ENCODE peak calls at places on chromosomes 16 and 17, in eight cellular contexts. Z is esophagus muscularis mucosa; G is neural progenitor cell; H is CD8-positive, alpha-beta T cell; L is tibial artery; F is A549; K is transverse colon; N is fibroblast of lung. T is an unnamed sample. For H3K9me3, the result is how much of the 10 kb centered on the place peaks cover.

GRCh38 chr16:84390131-84390785 is 21.9 kb downstream of the ATP2C2 start:
- DNase-seq in Z (no peak), G (no peak), H (no peak), L (peak), F (no peak), K (no peak), N (no peak), T (no peak)

GRCh38 chr16:79764415-79765149 is 164.0 kb upstream of the MAF start:
- DNase-seq in Z (no peak), G (no peak), H (no peak), L (no peak), F (no peak), K (no peak), N (no peak), T (no peak)

GRCh38 chr16:74465281-74465680 is 44.0 kb upstream of the CLEC18B start:
- DNase-seq in Z (no peak), G (no peak), H (no peak), L (no peak), F (no peak), K (no peak), N (no peak), T (no peak)

GRCh38 chr16:29809850-29810698 is 1.9 kb upstream of the PRRT2 start:
- DNase-seq in Z (no peak), G (peak), H (peak), L (no peak), F (no peak), K (no peak), N (no peak), T (no peak)

GRCh38 chr16:54397190-54397835 is 110.7 kb upstream of the IRX3 start:
- DNase-seq in Z (no peak), G (no peak), H (no peak), L (no peak), F (no peak), K (no peak), N (no peak), T (no peak)

GRCh38 chr17:58447039-58447975 is 30.0 kb upstream of the RNF43 start:
- DNase-seq in Z (no peak), G (peak), H (peak), L (no peak), F (peak), K (peak), N (peak), T (peak)

GRCh38 chr17:27980035-27980434 is 62.4 kb upstream of the NLK start:
- DNase-seq in Z (no peak), G (no peak), H (no peak), L (no peak), F (peak), K (no peak), N (no peak), T (peak)

GRCh38 chr17:4407851-4408250 is 25.9 kb upstream of the SPNS3 start:
- DNase-seq in Z (no peak), G (no peak), H (no peak), L (no peak), F (no peak), K (no peak), N (peak), T (no peak)

GRCh38 chr17:48427598-48427997 is 2.4 kb downstream of the SKAP1 start:
- DNase-seq in Z (no peak), G (no peak), H (peak), L (no peak), F (no peak), K (peak), N (no peak), T (no peak)

GRCh38 chr16:56269824-56270684 is 78.8 kb downstream of the GNAO1 start:
- DNase-seq in Z (no peak), G (peak), H (no peak), L (peak), F (no peak), K (peak), N (no peak), T (peak)

GRCh38 chr17:47072881-47073280 is 93.8 kb upstream of the RPRML start:
- DNase-seq in Z (no peak), G (no peak), H (no peak), L (no peak), F (no peak), K (no peak), N (peak), T (no peak)

GRCh38 chr17:64780096-64781012 is 118.2 kb upstream of the SMURF2 start:
- DNase-seq in Z (no peak), G (peak), H (peak), L (peak), F (peak), K (peak), N (no peak), T (no peak)

GRCh38 chr17:21095735-21096134 is 31.0 kb upstream of the DHRS7B start:
- DNase-seq in Z (no peak), G (no peak), H (no peak), L (no peak), F (no peak), K (no peak), N (no peak), T (no peak)

GRCh38 chr17:63437287-63438091 is 8.6 kb downstream of the CYB561 start:
- DNase-seq in Z (no peak), G (no peak), H (no peak), L (no peak), F (no peak), K (no peak), N (no peak), T (no peak)

GRCh38 chr17:31510273-31511175 is 119.0 kb downstream of the RAB11FIP4 start:
- DNase-seq in Z (no peak), G (no peak), H (peak), L (peak), F (no peak), K (no peak), N (no peak), T (no peak)

GRCh38 chr17:32551186-32551955 is 64.6 kb downstream of the CDK5R1 start:
- DNase-seq in Z (no peak), G (no peak), H (no peak), L (no peak), F (no peak), K (no peak), N (peak), T (no peak)

GRCh38 chr16:50878966-50879615 is 137.2 kb downstream of the CYLD start:
- DNase-seq in Z (peak), G (peak), H (no peak), L (no peak), F (no peak), K (no peak), N (no peak), T (no peak)

GRCh38 chr17:46742539-46743270 is 75.8 kb downstream of the WNT3 start:
- DNase-seq in Z (no peak), G (no peak), H (no peak), L (no peak), F (peak), K (no peak), N (peak), T (peak)

GRCh38 chr16:57999366-57999970 is 1.0 kb downstream of the ZNF319 start:
- DNase-seq in Z (no peak), G (peak), H (peak), L (no peak), F (no peak), K (no peak), N (peak), T (no peak)

GRCh38 chr17:76554131-76554530 is 14.3 kb downstream of the PRCD start:
- DNase-seq in Z (no peak), G (no peak), H (no peak), L (peak), F (no peak), K (no peak), N (no peak), T (no peak)

GRCh38 chr16:70770968-70771552 is 29.9 kb downstream of the VAC14 start:
- DNase-seq in Z (peak), G (peak), H (peak), L (peak), F (peak), K (peak), N (peak), T (no peak)

GRCh38 chr16:85965125-85965524 is 66.2 kb downstream of the IRF8 start:
- DNase-seq in Z (no peak), G (no peak), H (no peak), L (no peak), F (no peak), K (no peak), N (no peak), T (no peak)

GRCh38 chr17:44775838-44776621 is 17.2 kb downstream of the ADAM11 start:
- DNase-seq in Z (no peak), G (no peak), H (no peak), L (no peak), F (peak), K (no peak), N (no peak), T (no peak)

GRCh38 chr17:9079461-9080103 is 58.3 kb downstream of the NTN1 start:
- DNase-seq in Z (no peak), G (no peak), H (no peak), L (peak), F (no peak), K (no peak), N (no peak), T (no peak)

GRCh38 chr17:33686171-33686570 is 393.1 kb upstream of the ASIC2 start:
- DNase-seq in Z (no peak), G (no peak), H (no peak), L (no peak), F (peak), K (no peak), N (no peak), T (no peak)

GRCh38 chr16:15913046-15913698 is 24.8 kb upstream of the CEP20 start:
- DNase-seq in Z (no peak), G (no peak), H (no peak), L (no peak), F (no peak), K (no peak), N (no peak), T (no peak)

GRCh38 chr16:67391424-67392300 is 1.6 kb downstream of the TPPP3 start:
- DNase-seq in Z (no peak), G (no peak), H (no peak), L (peak), F (no peak), K (no peak), N (no peak), T (no peak)

GRCh38 chr16:4370570-4371480 is 823 bp upstream of the VASN start:
- DNase-seq in Z (no peak), G (no peak), H (no peak), L (peak), F (no peak), K (peak), N (peak), T (peak)

GRCh38 chr17:29933379-29933778 is 3.4 kb upstream of the SSH2 start:
- DNase-seq in Z (no peak), G (peak), H (no peak), L (no peak), F (no peak), K (no peak), N (peak), T (no peak)

GRCh38 chr16:28866454-28866804 is 2.8 kb downstream of the SH2B1 start:
- DNase-seq in Z (no peak), G (no peak), H (no peak), L (no peak), F (no peak), K (no peak), N (no peak), T (no peak)

GRCh38 chr16:84194018-84194417 is 3.1 kb downstream of the ADAD2 start:
- DNase-seq in Z (no peak), G (no peak), H (no peak), L (no peak), F (no peak), K (no peak), N (no peak), T (no peak)

GRCh38 chr16:67387479-67388079 is 5.7 kb downstream of the TPPP3 start:
- DNase-seq in Z (no peak), G (no peak), H (no peak), L (no peak), F (no peak), K (no peak), N (no peak), T (no peak)

GRCh38 chr17:39867891-39868553 is at the start of gene ZPBP2:
- DNase-seq in Z (no peak), G (no peak), H (peak), L (no peak), F (no peak), K (peak), N (no peak), T (no peak)

GRCh38 chr17:20896153-20896649 is 146.6 kb downstream of the USP22 start:
- DNase-seq in Z (no peak), G (no peak), H (peak), L (no peak), F (no peak), K (peak), N (no peak), T (no peak)

DNA sequence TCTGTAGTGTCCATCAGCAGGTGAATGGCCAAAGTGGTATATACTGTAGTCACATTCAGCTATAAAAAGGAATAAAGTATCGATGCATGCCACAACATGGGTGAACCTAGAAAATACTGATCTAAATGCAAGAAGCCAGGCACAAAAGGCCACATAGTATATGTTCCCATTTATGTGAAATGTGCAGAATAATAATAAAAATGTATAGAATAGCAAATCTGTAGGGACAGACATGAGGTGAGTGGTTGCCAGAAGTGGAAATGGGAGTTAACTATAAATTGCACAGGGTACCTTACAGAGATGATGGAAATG is 23.1 kb downstream of the DBNDD1 start:
- DNase-seq in Z (no peak), G (no peak), H (no peak), L (no peak), F (no peak), K (no peak), N (no peak), T (no peak)
- H3K9me3 ChIP-seq in Z (under half), G (under half), H (under half), L (under half), F (half or more), K (under half), N (under half), T (under half)

GRCh38 chr16:2966803-2967184 is 2.4 kb upstream of the PAQR4 start:
- DNase-seq in Z (no peak), G (peak), H (no peak), L (no peak), F (no peak), K (peak), N (no peak), T (no peak)
- TF ChIP-seq CTCF in Z (no peak), G (no peak), H (no peak), L (no peak), F (no peak), K (no peak), N (no peak), T (no peak)

DNA sequence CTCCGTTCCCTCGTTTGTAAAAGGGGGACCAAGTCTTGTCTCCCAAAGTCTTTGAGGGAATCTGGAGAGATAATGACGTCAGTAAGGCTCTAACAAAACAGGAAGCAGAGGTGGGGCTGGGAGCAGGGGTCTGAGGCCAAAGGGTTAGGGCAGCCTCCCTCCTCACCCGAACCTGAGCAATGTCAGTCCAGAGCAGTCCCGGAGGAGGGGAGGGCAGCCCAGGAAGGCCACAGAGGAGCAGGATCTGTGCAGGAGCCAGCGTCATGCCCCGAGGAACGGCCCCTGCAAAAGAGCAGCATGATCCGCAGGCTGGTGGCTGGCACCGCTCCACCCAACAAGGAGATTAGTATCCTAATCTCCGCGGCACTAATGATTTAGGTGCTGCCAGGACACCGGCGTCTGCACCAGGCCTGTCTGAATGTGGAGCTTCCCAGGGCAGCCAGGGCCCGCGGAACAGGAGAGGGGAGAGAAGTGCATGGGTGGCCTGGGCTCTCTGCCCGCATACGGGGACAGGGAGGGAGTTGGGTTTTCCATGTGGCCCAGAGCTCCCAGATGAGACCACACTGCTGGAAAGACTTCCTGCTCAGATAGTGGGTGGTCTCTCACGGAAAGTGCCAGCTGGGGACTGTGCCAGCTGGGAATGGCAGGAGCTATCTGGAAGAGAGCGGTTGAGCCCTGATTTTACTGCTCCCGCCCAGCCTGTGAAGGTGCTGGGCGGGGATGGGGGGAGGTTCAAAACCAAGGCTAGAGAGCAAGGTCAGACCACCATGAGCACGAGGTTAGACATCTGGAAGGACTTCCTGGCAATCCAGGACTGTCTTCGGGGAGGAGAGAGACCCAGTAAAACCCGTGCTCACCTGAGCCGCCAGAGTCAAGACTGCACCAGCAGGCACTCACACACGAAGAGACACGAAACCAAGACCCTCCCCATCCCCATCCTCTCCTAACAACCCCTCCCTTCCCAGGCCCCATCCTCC is 11.0 kb upstream of the KRT17 start:
- DNase-seq in Z (no peak), G (peak), H (no peak), L (no peak), F (no peak), K (no peak), N (no peak), T (no peak)
- H3K27ac ChIP-seq in Z (no peak), G (no peak), H (no peak), L (no peak), F (no peak), K (no peak), N (no peak), T (no peak)

DNA sequence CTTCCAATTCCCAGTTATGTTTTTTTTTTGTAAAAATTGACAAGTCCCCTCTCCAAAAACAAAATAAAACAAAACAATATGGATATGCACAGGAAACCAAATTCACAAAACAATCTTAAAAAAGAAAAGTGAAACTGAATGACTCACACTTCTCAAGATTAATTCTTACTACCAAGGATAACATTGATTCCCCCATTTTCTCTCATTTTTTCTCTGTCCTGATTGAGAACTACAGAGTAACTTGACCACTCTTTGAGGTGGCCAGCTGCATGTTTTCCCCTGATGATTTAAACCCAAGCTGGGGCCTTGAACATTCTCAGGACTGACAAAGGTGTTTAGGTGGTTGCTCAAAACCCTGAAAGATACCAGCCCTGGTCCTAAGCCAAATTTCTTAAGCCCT is 149.0 kb downstream of the AHSP start:
- DNase-seq in Z (no peak), G (no peak), H (no peak), L (no peak), F (no peak), K (no peak), N (no peak), T (no peak)
- H3K9me3 ChIP-seq in Z (under half), G (under half), H (under half), L (under half), F (under half), K (under half), N (under half), T (under half)

DNA sequence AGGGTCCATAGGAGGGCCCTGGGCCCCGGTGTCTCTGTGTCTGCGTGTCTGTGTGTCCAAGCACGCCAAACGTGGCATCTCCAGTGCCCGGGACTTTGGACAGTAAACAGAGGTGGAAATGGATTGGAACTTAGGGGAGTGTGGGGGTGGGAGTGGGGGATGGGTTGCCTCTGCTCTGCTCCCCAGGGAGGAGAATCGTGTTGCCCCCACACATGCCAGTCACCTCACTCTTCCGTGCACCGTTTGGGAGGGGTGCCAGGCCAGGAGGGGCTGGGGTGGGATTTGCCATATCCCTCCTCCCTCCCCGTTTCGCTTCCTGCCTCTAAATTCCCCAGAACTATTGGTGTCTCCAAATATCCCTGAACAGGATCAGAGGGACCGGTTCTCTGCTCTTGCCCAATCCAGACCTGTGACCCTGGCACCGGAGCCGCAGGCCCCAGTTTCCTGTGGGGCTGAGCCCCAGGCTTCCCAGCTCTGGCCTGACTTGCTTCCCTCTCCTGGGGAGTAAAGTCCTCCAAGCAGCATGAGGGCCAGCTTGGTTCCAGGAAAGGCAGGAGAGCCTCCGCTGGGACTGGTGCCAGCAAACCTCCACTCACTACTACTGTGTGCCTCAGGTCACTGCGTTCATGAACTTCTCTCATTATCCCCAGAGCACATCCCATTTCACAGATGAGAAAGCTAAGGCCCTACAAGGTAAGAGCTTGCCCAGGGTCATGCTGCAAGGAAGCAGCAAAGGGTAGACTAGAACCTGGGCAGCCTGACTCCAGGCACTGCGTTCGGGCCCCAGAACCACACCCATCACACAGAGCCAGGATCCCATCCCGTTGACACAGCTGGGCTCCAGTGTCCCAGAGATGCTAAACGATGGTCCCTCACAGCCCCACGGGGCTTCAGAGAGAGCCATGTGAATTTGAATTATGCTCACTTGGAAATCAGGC is at the start of gene ASGR1:
- DNase-seq in Z (no peak), G (no peak), H (no peak), L (peak), F (no peak), K (no peak), N (no peak), T (no peak)
- TF ChIP-seq CTCF in Z (no peak), G (no peak), H (no peak), L (no peak), F (no peak), K (no peak), N (no peak), T (no peak)

DNA sequence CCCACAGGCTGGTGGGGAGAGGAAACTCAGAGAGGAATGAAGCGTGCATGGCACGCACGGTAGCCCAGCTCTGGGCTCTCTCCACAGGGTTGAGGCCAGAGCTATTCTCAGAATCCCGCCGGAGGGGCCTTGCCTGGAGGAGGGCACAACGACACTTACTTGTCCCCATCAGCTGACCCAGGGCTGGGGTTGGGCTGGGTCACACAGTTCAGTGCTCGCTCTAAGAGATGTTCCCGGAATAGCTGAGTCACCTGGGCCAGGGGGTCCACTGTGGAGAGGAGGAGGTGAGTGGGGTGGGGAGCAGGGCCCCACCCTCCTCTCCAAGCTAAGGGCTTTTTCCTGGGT is 21.8 kb downstream of the SREBF1 start:
- DNase-seq in Z (no peak), G (no peak), H (no peak), L (no peak), F (no peak), K (no peak), N (no peak), T (no peak)
- H3K27ac ChIP-seq in Z (peak), G (no peak), H (no peak), L (peak), F (peak), K (no peak), N (no peak), T (no peak)